ENCODE peak calls at places on chromosome 4, in five cellular contexts. E is H1, U is mesenchymal stem cell, Z is H9, W is trophoblast cell. G is an unnamed sample. For H3K79me1, the result is how much of the 10 kb centered on the place peaks cover.

GRCh38 chr4:98284640-98285046 is 23.5 kb downstream of the RAP1GDS1 start:
- DNase-seq in W (no peak), Z (peak), E (no peak), U (no peak), G (peak)

GRCh38 chr4:47531241-47531953 is 46.3 kb downstream of the ATP10D start:
- DNase-seq in E (no peak), W (peak), Z (no peak), U (peak), G (peak)

GRCh38 chr4:133839326-133839725 is 362.3 kb downstream of the PABPC4L start:
- DNase-seq in Z (no peak), E (no peak), W (no peak), U (no peak), G (no peak)

GRCh38 chr4:163492951-163493504 is 1.5 kb upstream of the TMA16 start:
- DNase-seq in W (no peak), U (no peak), Z (no peak), E (no peak), G (no peak)

GRCh38 chr4:75940692-75941253 is at the start of gene NAAA:
- DNase-seq in U (peak), Z (peak), E (peak), W (peak), G (peak)

GRCh38 chr4:145423017-145423708 is 58.5 kb upstream of the SMAD1 start:
- DNase-seq in U (no peak), Z (no peak), E (no peak), W (peak), G (no peak)

GRCh38 chr4:112817933-112818921 is 181.3 kb downstream of the LARP7 start:
- DNase-seq in E (peak), Z (peak), U (peak), W (peak), G (peak)

GRCh38 chr4:97646997-97647396 is 496.3 kb downstream of the STPG2 start:
- DNase-seq in E (no peak), Z (no peak), W (no peak), U (no peak), G (no peak)

GRCh38 chr4:133151301-133151680 is 2.2 kb downstream of the PCDH10 start:
- DNase-seq in U (peak), Z (no peak), W (no peak), E (no peak), G (no peak)

GRCh38 chr4:40562208-40562607 is 67.5 kb downstream of the RBM47 start:
- DNase-seq in W (no peak), Z (no peak), U (no peak), E (no peak), G (no peak)

GRCh38 chr4:166501941-166502382 is 628.9 kb downstream of the TLL1 start:
- DNase-seq in U (peak), W (peak), E (peak), Z (peak), G (peak)

GRCh38 chr4:81814909-81815539 is 343.3 kb upstream of the RASGEF1B start:
- DNase-seq in Z (no peak), U (no peak), E (no peak), W (no peak), G (no peak)

GRCh38 chr4:9735515-9735914 is 45.9 kb upstream of the DRD5 start:
- DNase-seq in E (peak), U (no peak), Z (peak), W (no peak), G (no peak)

GRCh38 chr4:152822323-152822722 is 42.6 kb downstream of the ARFIP1 start:
- DNase-seq in Z (no peak), U (no peak), W (no peak), E (no peak), G (no peak)

GRCh38 chr4:152815078-152815477 is 35.3 kb downstream of the ARFIP1 start:
- DNase-seq in Z (no peak), W (peak), E (no peak), U (peak), G (no peak)

GRCh38 chr4:152819026-152819645 is 39.4 kb downstream of the ARFIP1 start:
- DNase-seq in Z (no peak), W (peak), E (no peak), U (no peak), G (no peak)

GRCh38 chr4:152820073-152820472 is 40.3 kb downstream of the ARFIP1 start:
- DNase-seq in E (no peak), Z (no peak), W (no peak), U (no peak), G (no peak)

GRCh38 chr4:152817331-152817730 is 37.6 kb downstream of the ARFIP1 start:
- DNase-seq in Z (no peak), W (no peak), U (no peak), E (no peak), G (no peak)
- H2BK12ac ChIP-seq in Z (no peak), W (no peak), U (no peak), E (no peak), G (no peak)

GRCh38 chr4:184439856-184440592 is 34.3 kb downstream of the IRF2 start:
- DNase-seq in U (no peak), E (no peak), Z (no peak), W (peak), G (no peak)
- H3K79me1 ChIP-seq in U (under half), E (under half), Z (under half), W (under half), G (under half)

GRCh38 chr4:140740906-140741670 is 15.1 kb downstream of the TBC1D9 start:
- DNase-seq in W (peak), U (no peak), Z (no peak), E (no peak), G (no peak)

GRCh38 chr4:140744421-140744820 is 11.8 kb downstream of the TBC1D9 start:
- DNase-seq in W (no peak), U (no peak), Z (no peak), E (no peak), G (no peak)

GRCh38 chr4:140740422-140740821 is 15.8 kb downstream of the TBC1D9 start:
- DNase-seq in U (peak), W (no peak), E (no peak), Z (no peak), G (no peak)

GRCh38 chr4:140742838-140743193 is 13.4 kb downstream of the TBC1D9 start:
- DNase-seq in E (no peak), U (no peak), Z (no peak), W (no peak), G (no peak)

GRCh38 chr4:140743194-140743931 is 12.8 kb downstream of the TBC1D9 start:
- DNase-seq in U (peak), E (no peak), Z (no peak), W (no peak), G (peak)
- H3K27ac ChIP-seq in U (peak), E (no peak), Z (no peak), W (peak), G (peak)

DNA sequence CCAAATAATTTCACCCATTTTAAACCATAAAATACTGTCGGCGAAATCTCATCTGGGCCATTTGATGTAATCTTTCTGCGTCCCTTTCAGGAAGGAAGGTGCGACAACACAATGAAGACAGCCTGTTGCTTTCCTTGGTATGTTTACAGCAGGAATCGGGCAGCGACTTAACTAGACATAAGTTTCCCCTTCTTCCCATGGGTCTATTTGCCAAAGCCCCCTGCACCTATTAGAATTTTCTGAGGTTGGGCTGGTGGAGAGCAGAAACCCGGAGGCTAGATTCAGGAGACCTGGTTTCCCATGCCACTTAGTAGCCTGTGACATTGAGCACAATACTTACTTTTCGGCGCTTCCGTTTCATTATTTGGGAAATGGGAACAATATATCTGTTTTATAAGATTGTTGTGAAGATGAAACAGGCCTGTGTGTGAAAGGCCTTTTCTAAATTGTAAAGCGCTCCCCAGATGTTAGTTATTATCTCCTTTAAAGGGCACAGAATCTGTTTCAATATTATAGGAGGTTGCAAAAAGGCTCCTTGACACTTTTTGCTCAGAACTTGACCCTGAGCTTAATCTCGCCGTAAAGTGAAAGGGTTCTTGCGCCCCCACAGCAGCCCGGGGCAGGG is 552 bp upstream of the AFF1 start:
- DNase-seq in E (no peak), U (no peak), Z (no peak), W (no peak), G (no peak)
- H2BK12ac ChIP-seq in E (no peak), U (no peak), Z (no peak), W (peak), G (no peak)

DNA sequence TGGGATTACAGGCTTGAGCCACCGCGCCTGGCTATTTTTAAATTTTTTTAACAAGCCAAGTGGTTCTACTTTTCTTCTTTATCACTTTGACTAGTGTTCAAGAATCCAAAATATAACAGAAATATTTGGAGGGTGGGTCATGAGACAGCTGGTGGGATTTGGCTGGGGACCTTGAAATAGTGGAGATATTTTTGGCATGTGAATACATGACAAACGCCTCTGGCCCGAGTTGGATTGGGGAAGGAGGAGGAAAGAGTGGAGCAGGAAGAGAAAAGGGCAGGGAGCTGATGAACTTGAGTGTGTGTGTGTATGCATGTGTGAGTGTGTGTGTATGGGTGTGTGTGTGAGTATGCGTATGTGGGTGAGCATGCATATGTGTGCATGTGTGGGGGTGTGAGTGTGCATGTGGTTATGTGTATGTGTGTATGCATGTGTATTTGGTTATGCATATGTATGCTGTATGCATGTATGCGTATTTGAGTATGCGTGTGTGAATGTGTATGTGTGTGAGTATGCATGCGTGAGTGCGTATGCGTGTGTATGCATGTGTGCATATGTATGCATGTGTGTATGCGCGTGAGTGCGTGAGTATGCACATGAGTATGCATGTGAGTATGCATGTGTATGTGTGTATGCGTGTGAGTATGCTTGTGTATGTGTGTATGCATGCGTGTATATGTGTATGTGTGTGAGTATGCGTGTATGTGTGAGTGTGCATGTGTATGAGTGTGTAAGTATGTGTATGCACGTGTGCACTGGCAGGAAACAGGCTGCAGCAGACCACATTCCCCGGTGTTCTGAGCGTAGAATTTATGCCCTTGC is 49.6 kb downstream of the JADE1 start:
- DNase-seq in Z (no peak), W (no peak), E (no peak), U (peak), G (no peak)
- H3K79me1 ChIP-seq in Z (under half), W (under half), E (under half), U (under half), G (under half)

DNA sequence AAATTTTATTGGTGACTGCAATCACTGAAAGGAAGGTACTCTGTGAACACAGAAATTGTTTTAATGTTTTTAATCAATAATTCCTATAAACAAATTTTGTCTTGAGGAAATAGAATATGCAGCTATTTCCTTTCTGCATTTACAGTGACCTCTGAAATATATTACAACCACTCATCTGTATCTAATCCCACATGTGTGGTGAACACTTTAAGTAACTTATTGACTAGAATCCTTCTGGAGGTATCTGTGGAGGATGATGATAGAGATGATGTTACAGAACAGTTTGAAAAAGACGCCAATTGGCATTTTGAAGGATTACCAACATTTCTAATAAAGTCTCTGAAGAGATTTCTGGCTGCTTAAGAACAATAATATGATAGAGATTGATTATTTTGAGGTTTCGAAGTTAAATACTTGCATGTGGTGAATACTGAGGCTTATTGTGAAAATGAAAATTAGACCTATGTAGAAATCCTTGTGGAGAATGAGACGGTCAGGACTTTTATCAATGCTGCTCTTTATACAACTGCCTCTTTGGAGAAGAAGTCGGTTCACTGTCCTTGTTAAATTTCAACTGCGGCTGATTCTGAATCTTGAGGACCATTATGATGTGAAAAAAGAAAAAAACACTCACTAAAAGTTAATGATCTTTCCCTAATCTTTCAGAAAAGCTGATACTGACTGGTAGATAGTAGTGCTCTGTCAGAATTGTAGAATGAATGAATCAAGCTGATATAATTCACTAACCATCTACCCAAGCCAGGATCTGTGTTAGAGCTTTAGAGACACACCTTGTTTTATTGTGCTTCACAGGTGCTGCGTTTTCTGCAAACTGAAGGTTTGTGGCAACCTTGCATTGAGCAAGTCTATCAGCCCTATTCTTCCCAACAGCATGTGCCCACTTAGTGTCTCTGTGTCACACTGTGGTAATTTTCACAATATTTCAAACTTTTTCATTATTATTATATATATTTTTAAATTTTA is 204.6 kb downstream of the SPRY1 start:
- DNase-seq in E (no peak), Z (no peak), W (no peak), U (no peak), G (no peak)
- H3K27ac ChIP-seq in E (no peak), Z (no peak), W (no peak), U (peak), G (no peak)

DNA sequence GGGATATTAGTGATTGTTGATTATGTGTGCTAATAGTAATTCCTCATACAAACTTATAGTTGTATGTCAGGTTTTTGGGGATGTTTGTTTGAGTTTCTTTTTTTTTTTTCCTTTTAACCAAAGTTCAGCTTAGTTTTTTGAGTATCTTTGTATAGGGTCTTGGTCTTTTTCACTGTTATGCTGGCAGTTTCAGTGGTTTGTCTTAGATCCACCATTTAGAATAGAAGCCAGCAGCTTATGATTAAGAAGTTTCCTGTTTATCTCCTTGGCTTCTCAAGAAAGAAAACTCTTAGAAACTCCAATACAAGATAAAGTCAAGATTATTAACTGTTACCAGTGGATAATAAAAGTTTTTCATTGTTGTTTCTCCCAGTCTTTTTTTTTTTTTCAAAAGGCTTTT is 16.1 kb downstream of the CPEB2 start:
- DNase-seq in U (no peak), Z (no peak), E (no peak), W (no peak), G (no peak)
- H2BK12ac ChIP-seq in U (no peak), Z (no peak), E (no peak), W (no peak), G (no peak)

GRCh38 chr4:150155391-150155790 is 77.1 kb downstream of the DCLK2 start:
- DNase-seq in Z (no peak), W (no peak), E (no peak), U (no peak), G (no peak)

GRCh38 chr4:150160473-150160872 is 82.2 kb downstream of the DCLK2 start:
- DNase-seq in U (no peak), W (no peak), E (no peak), Z (no peak), G (no peak)

GRCh38 chr4:150152764-150153163 is 74.5 kb downstream of the DCLK2 start:
- DNase-seq in E (no peak), Z (no peak), W (no peak), U (no peak), G (no peak)

GRCh38 chr4:150156543-150156942 is 78.3 kb downstream of the DCLK2 start:
- DNase-seq in U (no peak), Z (no peak), E (no peak), W (no peak), G (no peak)

GRCh38 chr4:150158041-150158440 is 79.8 kb downstream of the DCLK2 start:
- DNase-seq in W (no peak), U (no peak), E (no peak), Z (no peak), G (no peak)
- H3K79me1 ChIP-seq in W (under half), U (under half), E (under half), Z (under half), G (under half)

GRCh38 chr4:38230121-38230728 is 270.0 kb downstream of the PTTG2 start:
- DNase-seq in W (peak), Z (no peak), U (peak), E (peak), G (no peak)
- H3K27ac ChIP-seq in W (no peak), Z (no peak), U (no peak), E (no peak), G (no peak)